ENCODE peak calls at places on chromosomes 11 and 22, in six cellular contexts. A is endothelial cell of umbilical vein; O is GM03348; R is activated T-cell treated with anti-CD3 and anti-CD28 coated beads, Interleukin-2, amount 50 U/mL, for 72 hours; B is A172; G is hippocampal formation. W is an unnamed sample.

GRCh38 chr11:86570020-86570419 is 102.4 kb downstream of the ME3 start:
- DNase-seq in A (peak), O (no peak), R (no peak), B (peak), G (no peak), W (no peak)

GRCh38 chr11:59281177-59281576 is 68.5 kb upstream of the MPEG1 start:
- DNase-seq in A (no peak), O (no peak), R (no peak), B (no peak), G (no peak), W (no peak)

GRCh38 chr11:85407648-85408047 is 219.5 kb downstream of the DLG2 start:
- DNase-seq in A (no peak), O (no peak), R (no peak), B (no peak), G (no peak), W (no peak)

GRCh38 chr11:8329961-8330361 is 66.3 kb upstream of the LMO1 start:
- DNase-seq in A (no peak), O (no peak), R (no peak), B (no peak), G (no peak), W (no peak)

GRCh38 chr22:50299724-50300619 is 7.5 kb downstream of the PLXNB2 start:
- DNase-seq in A (no peak), O (peak), R (no peak), B (no peak), G (no peak), W (peak)

GRCh38 chr11:113632981-113633380 is 73.1 kb downstream of the TMPRSS5 start:
- DNase-seq in A (no peak), O (peak), R (no peak), B (peak), G (no peak), W (no peak)

GRCh38 chr11:68260484-68260883 is 11.3 kb downstream of the C11orf24 start:
- DNase-seq in A (no peak), O (no peak), R (no peak), B (no peak), G (no peak), W (no peak)

GRCh38 chr22:36239401-36240171 is at the start of gene APOL2:
- DNase-seq in A (peak), O (peak), R (peak), B (peak), G (peak), W (peak)

GRCh38 chr11:123616505-123617198 is 37.8 kb downstream of the SCN3B start:
- DNase-seq in A (no peak), O (peak), R (no peak), B (no peak), G (peak), W (no peak)

GRCh38 chr11:134923441-134923840 is 511.4 kb upstream of the B3GAT1 start:
- DNase-seq in A (no peak), O (no peak), R (no peak), B (no peak), G (no peak), W (peak)